ENCODE peak calls at places on chromosomes 12 and 14, in seven cellular contexts. R is neuronal stem cell, F is IMR-90, M is H9, X is mesenchymal stem cell, A is trophoblast cell, J is H1. W is an unnamed sample.

GRCh38 chr14:20278414-20278813 is 27.3 kb downstream of the TTC5 start:
- DNase-seq in R (no peak), F (peak), M (no peak), X (peak), A (no peak), J (no peak), W (no peak)

GRCh38 chr12:53564941-53565340 is 57.7 kb upstream of the NPFF start:
- DNase-seq in R (no peak), F (no peak), M (no peak), X (peak), A (no peak), J (no peak), W (no peak)

GRCh38 chr12:115135800-115136211 is 451.8 kb upstream of the TBX3 start:
- DNase-seq in R (no peak), F (peak), M (no peak), X (peak), A (no peak), J (no peak), W (no peak)

GRCh38 chr12:16473610-16474326 is 126.3 kb downstream of the MGST1 start:
- DNase-seq in R (no peak), F (peak), M (no peak), X (no peak), A (no peak), J (no peak), W (no peak)

GRCh38 chr12:124053855-124054254 is 80.8 kb downstream of the ZNF664 start:
- DNase-seq in R (peak), F (peak), M (peak), X (peak), A (peak), J (peak), W (peak)

GRCh38 chr12:11730299-11731041 is 81.0 kb downstream of the ETV6 start:
- DNase-seq in R (no peak), F (no peak), M (no peak), X (no peak), A (no peak), J (no peak), W (no peak)

GRCh38 chr14:99195602-99196309 is 76.2 kb downstream of the BCL11B start:
- DNase-seq in R (no peak), F (no peak), M (no peak), X (no peak), A (no peak), J (no peak), W (no peak)

GRCh38 chr12:91529829-91530228 is 347.2 kb upstream of the DCN start:
- DNase-seq in R (no peak), F (no peak), M (no peak), X (no peak), A (peak), J (no peak), W (no peak)

GRCh38 chr14:92962031-92962830 is 39.3 kb downstream of the CHGA start:
- DNase-seq in R (no peak), F (no peak), M (no peak), X (no peak), A (no peak), J (no peak), W (no peak)

GRCh38 chr14:58771016-58771415 is 133.3 kb downstream of the DACT1 start:
- DNase-seq in R (no peak), F (no peak), M (no peak), X (no peak), A (no peak), J (no peak), W (peak)

GRCh38 chr14:51653096-51653814 is 1.5 kb downstream of the FRMD6 start:
- DNase-seq in R (no peak), F (peak), M (no peak), X (peak), A (peak), J (no peak), W (peak)

GRCh38 chr14:85129907-85130306 is 400.0 kb upstream of the FLRT2 start:
- DNase-seq in R (no peak), F (no peak), M (no peak), X (no peak), A (no peak), J (no peak), W (no peak)

GRCh38 chr12:115752151-115752550 is 525.3 kb downstream of the MED13L start:
- DNase-seq in R (no peak), F (peak), M (no peak), X (peak), A (no peak), J (no peak), W (no peak)

DNA sequence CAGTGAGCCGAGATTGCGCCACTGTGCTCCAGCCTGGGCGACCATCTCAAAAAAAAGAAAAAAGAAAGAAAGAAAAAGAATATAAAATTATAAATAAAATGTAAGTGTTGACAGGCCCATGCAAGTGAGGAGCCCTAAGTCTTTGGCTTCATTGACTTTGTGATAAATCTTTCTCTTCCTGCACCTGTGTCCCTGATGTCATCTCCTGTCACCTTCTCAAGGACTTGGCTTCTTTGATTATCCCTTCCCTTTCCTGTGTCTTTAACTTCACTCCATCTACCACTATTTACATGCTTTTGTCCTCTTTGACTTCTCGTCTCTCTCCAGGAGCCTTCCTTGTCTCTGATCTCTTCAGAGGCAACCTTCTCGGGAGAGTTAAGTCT is 33.6 kb upstream of the WNK1 start:
- DNase-seq in R (no peak), F (no peak), M (no peak), X (no peak), A (no peak), J (no peak), W (no peak)
- H3K18ac ChIP-seq in R (no peak), F (no peak), M (no peak), X (peak), A (no peak), J (no peak), W (no peak)

DNA sequence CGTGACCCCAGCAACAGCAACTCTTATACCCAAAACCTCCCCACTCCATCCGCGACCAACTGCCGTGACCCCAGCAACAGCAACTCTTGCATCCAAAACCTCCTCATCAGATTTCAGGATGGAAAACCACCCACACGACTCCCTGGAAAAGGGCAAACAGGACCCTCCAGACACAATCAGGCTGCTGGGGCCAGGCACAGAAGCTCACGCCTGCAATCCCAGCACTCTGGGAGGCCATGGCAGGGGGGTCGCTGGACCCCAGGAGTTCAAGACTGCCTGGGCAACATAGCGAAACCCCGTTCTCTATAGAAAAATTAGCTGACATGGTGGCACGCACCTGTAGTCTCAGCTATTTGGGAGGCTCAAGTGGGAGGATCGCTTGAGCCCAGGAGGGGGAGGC is 19.7 kb downstream of the PGAM5 start:
- DNase-seq in R (no peak), F (no peak), M (no peak), X (no peak), A (no peak), J (no peak), W (no peak)
- H2AK5ac ChIP-seq in R (no peak), F (no peak), M (no peak), X (no peak), A (no peak), J (no peak), W (no peak)

DNA sequence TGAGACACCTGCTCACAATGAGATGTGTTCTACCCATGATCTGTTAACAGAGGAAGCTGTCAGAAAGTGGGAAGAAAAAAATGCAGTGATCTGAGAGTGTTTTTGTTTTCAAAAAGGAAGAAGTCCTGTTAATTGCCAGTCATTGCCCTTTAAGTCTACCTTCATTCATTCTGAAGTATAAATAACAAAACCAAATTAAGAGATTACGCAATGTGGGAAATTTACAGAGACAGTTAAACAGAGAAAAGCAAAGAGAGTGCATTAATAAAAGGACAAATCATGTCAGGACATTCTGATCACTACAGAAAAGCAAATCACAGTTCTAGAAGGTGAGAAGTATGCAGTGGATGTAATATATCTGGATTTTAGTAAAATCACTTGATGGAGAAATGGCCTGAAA is 154.2 kb downstream of the NRXN3 start:
- DNase-seq in R (no peak), F (no peak), M (no peak), X (no peak), A (no peak), J (no peak), W (no peak)
- H3K18ac ChIP-seq in R (no peak), F (no peak), M (no peak), X (no peak), A (no peak), J (no peak), W (no peak)

GRCh38 chr14:36288496-36288895 is 31.9 kb downstream of the MBIP start:
- DNase-seq in R (no peak), F (no peak), M (no peak), X (no peak), A (no peak), J (no peak), W (no peak)

GRCh38 chr14:36289954-36290353 is 30.5 kb downstream of the MBIP start:
- DNase-seq in R (no peak), F (no peak), M (no peak), X (no peak), A (no peak), J (no peak), W (no peak)

GRCh38 chr14:36281309-36281708 is 39.1 kb downstream of the MBIP start:
- DNase-seq in R (no peak), F (no peak), M (peak), X (no peak), A (no peak), J (no peak), W (peak)

GRCh38 chr14:36279306-36280244 is 40.9 kb downstream of the MBIP start:
- DNase-seq in R (peak), F (no peak), M (no peak), X (no peak), A (no peak), J (no peak), W (peak)

DNA sequence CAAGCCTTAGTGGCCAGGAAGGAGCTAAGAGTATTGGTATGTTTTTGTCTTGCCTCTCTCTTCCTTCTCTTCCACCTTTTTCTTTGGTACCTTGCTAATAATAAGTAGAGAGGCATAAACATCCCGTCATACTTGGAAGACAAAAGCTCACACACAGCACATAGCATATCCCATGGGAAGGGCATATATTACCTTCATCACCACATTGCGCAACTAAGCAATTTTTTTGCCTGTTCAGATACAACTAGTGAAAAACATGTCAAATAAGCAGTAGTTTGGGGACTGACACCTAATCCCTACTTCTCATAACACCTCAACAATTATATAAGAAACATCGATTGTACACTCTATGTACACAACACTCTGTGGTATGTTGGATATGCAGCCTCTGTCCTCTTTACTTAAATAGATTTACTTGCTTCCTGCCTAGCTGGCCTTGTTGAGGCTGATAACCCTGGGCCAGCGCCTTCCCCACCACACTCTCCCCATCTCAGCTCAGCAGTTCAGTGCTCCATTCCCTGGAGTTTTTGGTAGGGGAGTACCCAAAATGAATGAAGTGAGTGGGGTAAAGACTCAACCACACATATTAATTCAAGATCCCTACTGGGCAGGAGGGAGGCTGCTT is 35.4 kb downstream of the MBIP start:
- DNase-seq in R (no peak), F (no peak), M (no peak), X (no peak), A (no peak), J (no peak), W (no peak)
- H2AK5ac ChIP-seq in R (no peak), F (no peak), M (no peak), X (no peak), A (no peak), J (no peak), W (no peak)

GRCh38 chr12:13745100-13745678 is 236.2 kb downstream of the GRIN2B start:
- DNase-seq in R (no peak), F (no peak), M (no peak), X (no peak), A (no peak), J (no peak), W (no peak)
- H3K18ac ChIP-seq in R (peak), F (no peak), M (no peak), X (no peak), A (no peak), J (no peak), W (no peak)

GRCh38 chr14:81414123-81414522 is 14.0 kb upstream of the STON2 start:
- DNase-seq in R (no peak), F (no peak), M (no peak), X (no peak), A (no peak), J (no peak), W (no peak)

GRCh38 chr14:81415781-81416180 is 15.7 kb upstream of the STON2 start:
- DNase-seq in R (no peak), F (no peak), M (no peak), X (no peak), A (no peak), J (no peak), W (no peak)

GRCh38 chr14:81416233-81416927 is 16.3 kb upstream of the STON2 start:
- DNase-seq in R (no peak), F (no peak), M (no peak), X (no peak), A (peak), J (no peak), W (no peak)

GRCh38 chr14:81418057-81418790 is 18.1 kb upstream of the STON2 start:
- DNase-seq in R (no peak), F (no peak), M (no peak), X (no peak), A (no peak), J (no peak), W (no peak)

GRCh38 chr14:81416981-81417380 is 16.9 kb upstream of the STON2 start:
- DNase-seq in R (no peak), F (no peak), M (no peak), X (no peak), A (no peak), J (no peak), W (no peak)
- H2AK5ac ChIP-seq in R (no peak), F (no peak), M (no peak), X (no peak), A (no peak), J (no peak), W (no peak)

W was measured in mesendoderm.